ENCODE peak calls at places on chromosome 14, in four cellular contexts. One of them, this sample, is unnamed.
A peak's percentile ranks its signal among the peaks of the same experiment; 100 is the strongest.

GRCh38 chr14:89648924-89649323 is 231.9 kb upstream of the FOXN3 start:
- DNase-seq in cardiac muscle cell: no peak
- DNase-seq in GM23248: no peak
- DNase-seq in psoas muscle: no peak
- DNase-seq in this sample: no peak

GRCh38 chr14:38731962-38732361 is 371.1 kb downstream of the SEC23A start:
- DNase-seq in cardiac muscle cell: no peak
- DNase-seq in GM23248: no peak
- DNase-seq in psoas muscle: no peak
- DNase-seq in this sample: no peak

GRCh38 chr14:56216631-56217379 is 98.6 kb downstream of the PELI2 start:
- DNase-seq in cardiac muscle cell: peak; percentile 62
- DNase-seq in GM23248: peak; percentile 43
- DNase-seq in psoas muscle: peak; percentile 48
- DNase-seq in this sample: no peak

GRCh38 chr14:66992776-66993175 is 196.5 kb upstream of the GARIN2 start:
- DNase-seq in cardiac muscle cell: no peak
- DNase-seq in GM23248: no peak
- DNase-seq in psoas muscle: no peak
- DNase-seq in this sample: no peak

GRCh38 chr14:106846218-106846617 is 1319.8 kb downstream of the TMEM121 start:
- DNase-seq in cardiac muscle cell: no peak
- DNase-seq in GM23248: no peak
- DNase-seq in psoas muscle: no peak
- DNase-seq in this sample: no peak

GRCh38 chr14:69325646-69326265 is 65.8 kb downstream of the GALNT16 start:
- DNase-seq in cardiac muscle cell: no peak
- DNase-seq in GM23248: peak; percentile 13
- DNase-seq in psoas muscle: no peak
- DNase-seq in this sample: no peak

GRCh38 chr14:67285876-67286452 is 44.7 kb downstream of the PALS1 start:
- DNase-seq in cardiac muscle cell: peak; percentile 74
- DNase-seq in GM23248: peak; percentile 62
- DNase-seq in psoas muscle: no peak
- DNase-seq in this sample: peak; percentile 68

GRCh38 chr14:59278111-59278510 is 89.6 kb downstream of the DAAM1 start:
- DNase-seq in cardiac muscle cell: no peak
- DNase-seq in GM23248: peak; percentile 95
- DNase-seq in psoas muscle: no peak
- DNase-seq in this sample: no peak

GRCh38 chr14:106422066-106422465 is 895.7 kb downstream of the TMEM121 start:
- DNase-seq in cardiac muscle cell: no peak
- DNase-seq in GM23248: no peak
- DNase-seq in psoas muscle: no peak
- DNase-seq in this sample: no peak

GRCh38 chr14:105490318-105490571 is 801 bp upstream of the TEDC1 start:
- DNase-seq in cardiac muscle cell: no peak
- DNase-seq in GM23248: no peak
- DNase-seq in psoas muscle: peak; percentile 54
- DNase-seq in this sample: no peak

GRCh38 chr14:61671086-61671485 is 24.2 kb upstream of the HIF1A start:
- DNase-seq in cardiac muscle cell: no peak
- DNase-seq in GM23248: no peak
- DNase-seq in psoas muscle: no peak
- DNase-seq in this sample: no peak

GRCh38 chr14:77071938-77072388 is 26.1 kb upstream of the CIPC start:
- DNase-seq in cardiac muscle cell: no peak
- DNase-seq in GM23248: peak; percentile 71
- DNase-seq in psoas muscle: no peak
- DNase-seq in this sample: no peak

GRCh38 chr14:102923920-102924486 is 1.5 kb downstream of the AMN start:
- DNase-seq in cardiac muscle cell: no peak
- DNase-seq in GM23248: no peak
- DNase-seq in psoas muscle: no peak
- DNase-seq in this sample: no peak
- H3K4me3 ChIP-seq in cardiac muscle cell: no peak overlapping the region
- H3K4me3 ChIP-seq in GM23248: no peak overlapping the region
- H3K4me3 ChIP-seq in psoas muscle: no peak overlapping the region
- H3K4me3 ChIP-seq in this sample: no peak overlapping the region

GRCh38 chr14:26137161-26137560 is 460.7 kb downstream of the NOVA1 start:
- DNase-seq in cardiac muscle cell: no peak
- DNase-seq in GM23248: no peak
- DNase-seq in psoas muscle: no peak
- DNase-seq in this sample: no peak
- H3K9me3 ChIP-seq in cardiac muscle cell: no peaks in the 10 kb centered on the region
- H3K9me3 ChIP-seq in GM23248: no peaks in the 10 kb centered on the region
- H3K9me3 ChIP-seq in psoas muscle: no peaks in the 10 kb centered on the region
- H3K9me3 ChIP-seq in this sample: no peaks in the 10 kb centered on the region

DNA sequence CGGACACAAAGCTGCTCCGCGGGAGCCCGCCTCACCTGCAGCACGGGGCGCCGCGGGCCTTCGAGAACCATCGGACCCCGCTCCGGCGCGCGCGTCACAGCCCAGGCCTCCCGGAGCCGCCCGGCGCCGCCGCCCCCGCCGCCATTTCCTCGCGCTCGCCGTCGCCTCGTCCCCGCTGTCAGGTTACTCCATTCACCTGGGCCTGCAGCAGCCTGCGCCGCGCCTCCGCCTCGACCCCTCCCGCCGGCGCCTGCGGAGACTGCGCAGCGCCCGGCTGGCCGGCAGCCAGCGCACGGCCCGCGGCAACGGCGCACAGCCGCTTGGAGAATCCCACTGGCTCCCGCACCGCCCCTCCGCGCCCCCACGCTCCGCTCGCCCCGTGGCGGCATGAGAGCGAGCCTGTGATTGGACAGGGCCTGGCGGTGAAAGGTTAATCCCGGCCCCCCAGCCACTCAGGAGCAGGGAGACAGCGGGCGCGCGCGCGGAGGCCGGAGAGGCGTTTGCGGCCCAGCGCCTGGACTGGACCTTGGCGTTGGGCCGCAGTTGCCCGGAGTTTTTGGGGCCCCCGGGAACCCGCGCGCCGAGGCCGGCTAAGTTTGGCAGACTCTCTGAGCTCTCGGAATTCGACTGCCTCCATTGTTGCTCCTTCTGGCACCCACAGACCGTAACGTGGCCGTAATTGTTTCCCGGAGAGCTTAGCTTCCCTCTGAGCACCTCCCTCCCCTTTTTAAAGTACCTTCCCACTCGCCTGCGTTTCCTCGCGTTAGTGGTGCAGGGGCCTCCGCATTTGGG is at the start of gene DICER1:
- DNase-seq in cardiac muscle cell: peak; percentile 96
- DNase-seq in GM23248: peak; percentile 96
- DNase-seq in psoas muscle: peak; percentile 97
- DNase-seq in this sample: peak; percentile 80
- H3K4me3 ChIP-seq in cardiac muscle cell: peak within 1 kb of the TSS; percentile 58
- H3K4me3 ChIP-seq in GM23248: peak within 1 kb of the TSS; percentile 80
- H3K4me3 ChIP-seq in psoas muscle: peak within 1 kb of the TSS; percentile 83
- H3K4me3 ChIP-seq in this sample: peak within 1 kb of the TSS; percentile 66

GRCh38 chr14:79735121-79735520 is 476.2 kb downstream of the DIO2 start:
- DNase-seq in cardiac muscle cell: no peak
- DNase-seq in GM23248: no peak
- DNase-seq in psoas muscle: no peak
- DNase-seq in this sample: no peak

GRCh38 chr14:79730911-79731310 is 480.4 kb downstream of the DIO2 start:
- DNase-seq in cardiac muscle cell: no peak
- DNase-seq in GM23248: no peak
- DNase-seq in psoas muscle: no peak
- DNase-seq in this sample: no peak

GRCh38 chr14:79734151-79734550 is 477.2 kb downstream of the DIO2 start:
- DNase-seq in cardiac muscle cell: no peak
- DNase-seq in GM23248: no peak
- DNase-seq in psoas muscle: no peak
- DNase-seq in this sample: no peak

GRCh38 chr14:79728331-79728730 is 483.0 kb downstream of the DIO2 start:
- DNase-seq in cardiac muscle cell: no peak
- DNase-seq in GM23248: no peak
- DNase-seq in psoas muscle: no peak
- DNase-seq in this sample: no peak

DNA sequence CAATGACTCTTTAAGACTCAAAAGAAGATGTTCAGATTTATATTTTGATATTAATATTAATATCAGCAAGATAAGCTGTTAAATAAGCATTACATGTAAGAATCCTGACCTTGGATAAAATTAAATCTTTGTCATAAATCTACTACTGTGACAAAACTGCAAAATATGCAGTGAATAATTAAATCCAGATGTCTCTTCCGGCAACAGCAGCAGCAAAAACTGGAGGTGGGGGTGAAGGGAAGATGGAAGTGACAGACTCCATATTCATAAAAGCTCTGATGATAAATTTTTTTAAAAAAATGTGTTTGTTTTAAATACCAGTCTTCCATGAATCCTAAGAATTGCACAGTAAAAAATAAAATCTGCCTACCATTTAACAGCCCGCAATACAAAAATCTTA is 478.4 kb downstream of the DIO2 start:
- DNase-seq in cardiac muscle cell: no peak
- DNase-seq in GM23248: peak; percentile 16
- DNase-seq in psoas muscle: no peak
- DNase-seq in this sample: no peak
- H3K9me3 ChIP-seq in cardiac muscle cell: no peaks in the 10 kb centered on the region
- H3K9me3 ChIP-seq in GM23248: no peaks in the 10 kb centered on the region
- H3K9me3 ChIP-seq in psoas muscle: peaks cover 9% of the 10 kb centered on the region
- H3K9me3 ChIP-seq in this sample: no peaks in the 10 kb centered on the region

DNA sequence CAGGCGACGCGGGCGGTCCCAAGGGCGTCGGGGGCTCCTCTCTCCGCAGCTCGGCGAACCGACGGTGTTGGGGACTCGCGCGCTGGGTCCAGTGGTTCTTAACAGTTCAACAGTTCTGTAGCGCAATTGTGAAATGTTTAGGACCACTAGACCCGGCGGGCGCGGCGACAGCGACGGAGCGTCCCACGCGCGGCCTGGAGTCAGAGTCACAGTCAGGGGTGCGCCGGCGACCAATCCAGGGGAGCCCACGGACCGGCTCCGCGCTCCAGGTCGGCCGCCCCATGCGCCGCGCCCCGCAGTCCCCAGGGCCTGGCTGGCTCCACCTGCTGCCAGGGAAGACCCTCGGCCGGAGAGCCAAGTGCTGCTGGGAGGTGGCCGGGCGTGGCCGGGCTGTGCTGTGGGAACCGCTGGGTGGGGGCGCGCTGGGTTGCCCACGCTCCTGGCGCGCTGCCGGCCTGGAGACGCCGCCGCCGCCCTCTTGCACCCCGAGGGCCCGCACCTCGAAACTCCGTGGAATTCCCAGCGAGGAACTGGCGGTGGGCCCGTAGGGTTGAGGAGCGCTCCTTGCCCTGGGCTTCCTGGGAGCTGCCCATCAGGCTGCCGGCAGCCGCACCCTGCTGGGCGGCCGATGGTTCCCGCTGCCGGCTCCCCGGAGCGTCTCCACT is 20.9 kb upstream of the KIF26A start:
- DNase-seq in cardiac muscle cell: no peak
- DNase-seq in GM23248: no peak
- DNase-seq in psoas muscle: peak; percentile 9
- DNase-seq in this sample: no peak
- H3K4me3 ChIP-seq in cardiac muscle cell: peak overlapping the region; percentile 19
- H3K4me3 ChIP-seq in GM23248: no peak overlapping the region
- H3K4me3 ChIP-seq in psoas muscle: peak overlapping the region; percentile 55
- H3K4me3 ChIP-seq in this sample: no peak overlapping the region

GRCh38 chr14:20190596-20190995 is at the start of gene OR11G2:
- DNase-seq in cardiac muscle cell: no peak
- DNase-seq in GM23248: no peak
- DNase-seq in psoas muscle: no peak
- DNase-seq in this sample: no peak
- H3K9me3 ChIP-seq in cardiac muscle cell: peaks cover 2% of the 10 kb centered on the region
- H3K9me3 ChIP-seq in GM23248: no peaks in the 10 kb centered on the region
- H3K9me3 ChIP-seq in psoas muscle: no peaks in the 10 kb centered on the region
- H3K9me3 ChIP-seq in this sample: no peaks in the 10 kb centered on the region

GRCh38 chr14:22448035-22448904 is 140.8 kb downstream of the DAD1 start:
- DNase-seq in cardiac muscle cell: no peak
- DNase-seq in GM23248: no peak
- DNase-seq in psoas muscle: no peak
- DNase-seq in this sample: no peak
- H3K4me3 ChIP-seq in cardiac muscle cell: no peak overlapping the region
- H3K4me3 ChIP-seq in GM23248: no peak overlapping the region
- H3K4me3 ChIP-seq in psoas muscle: no peak overlapping the region
- H3K4me3 ChIP-seq in this sample: no peak overlapping the region

This sample was measured in HAP-1.